ENCODE peak calls at places on chromosome 7, in seven cellular contexts. X is fibroblast of lung, D is thoracic aorta, V is mammary epithelial cell, P is testis, H is astrocyte, A is HL-60. Z is an unnamed sample.

GRCh38 chr7:41110186-41110585 is 592.7 kb downstream of the INHBA start:
- DNase-seq in X (no peak), D (no peak), V (peak; percentile 99), P (no peak), H (peak; percentile 64), A (no peak), Z (peak; percentile 82)

GRCh38 chr7:73448609-73449008 is 15.0 kb downstream of the FZD9 start:
- DNase-seq in X (peak; percentile 31), D (no peak), V (no peak), P (no peak), H (no peak), A (no peak), Z (no peak)

GRCh38 chr7:134792968-134793367 is 13.5 kb downstream of the CALD1 start:
- DNase-seq in X (no peak), D (no peak), V (no peak), P (no peak), H (peak; percentile 70), A (no peak), Z (no peak)

GRCh38 chr7:134750083-134751062 is 29.1 kb upstream of the CALD1 start:
- DNase-seq in X (peak; percentile 49), D (no peak), V (peak; percentile 20), P (peak; percentile 78), H (no peak), A (peak; percentile 53), Z (no peak)

GRCh38 chr7:123460616-123461015 is 73.8 kb downstream of the IQUB start:
- DNase-seq in X (peak; percentile 81), D (no peak), V (peak; percentile 71), P (no peak), H (peak; percentile 91), A (no peak), Z (no peak)

GRCh38 chr7:87345962-87346371 is 503 bp downstream of the CROT start:
- DNase-seq in X (no peak), D (no peak), V (peak; percentile 41), P (no peak), H (peak; percentile 14), A (no peak), Z (no peak)

GRCh38 chr7:82172896-82173295 is 270.7 kb downstream of the CACNA2D1 start:
- DNase-seq in X (peak; percentile 18), D (no peak), V (no peak), P (no peak), H (no peak), A (no peak), Z (no peak)

GRCh38 chr7:68888971-68889385 is 709.3 kb upstream of the AUTS2 start:
- DNase-seq in X (no peak), D (no peak), V (no peak), P (no peak), H (no peak), A (no peak), Z (no peak)

GRCh38 chr7:84291756-84292155 is 97.2 kb upstream of the SEMA3A start:
- DNase-seq in X (no peak), D (no peak), V (no peak), P (no peak), H (no peak), A (no peak), Z (no peak)

GRCh38 chr7:33726582-33726981 is 178.8 kb upstream of the BMPER start:
- DNase-seq in X (no peak), D (no peak), V (no peak), P (no peak), H (no peak), A (no peak), Z (no peak)

GRCh38 chr7:67438174-67438837 is 441.7 kb downstream of the TYW1 start:
- DNase-seq in X (no peak), D (no peak), V (no peak), P (peak; percentile 35), H (no peak), A (no peak), Z (no peak)

GRCh38 chr7:129907122-129907741 is 45.5 kb downstream of the UBE2H start:
- DNase-seq in X (no peak), D (no peak), V (no peak), P (no peak), H (no peak), A (no peak), Z (no peak)

GRCh38 chr7:129908181-129908580 is 44.6 kb downstream of the UBE2H start:
- DNase-seq in X (no peak), D (no peak), V (peak; percentile 20), P (no peak), H (peak; percentile 79), A (no peak), Z (no peak)

GRCh38 chr7:129903935-129904334 is 48.8 kb downstream of the UBE2H start:
- DNase-seq in X (no peak), D (no peak), V (no peak), P (no peak), H (no peak), A (no peak), Z (no peak)

GRCh38 chr7:129909669-129910068 is 43.1 kb downstream of the UBE2H start:
- DNase-seq in X (no peak), D (no peak), V (no peak), P (no peak), H (no peak), A (no peak), Z (no peak)

DNA sequence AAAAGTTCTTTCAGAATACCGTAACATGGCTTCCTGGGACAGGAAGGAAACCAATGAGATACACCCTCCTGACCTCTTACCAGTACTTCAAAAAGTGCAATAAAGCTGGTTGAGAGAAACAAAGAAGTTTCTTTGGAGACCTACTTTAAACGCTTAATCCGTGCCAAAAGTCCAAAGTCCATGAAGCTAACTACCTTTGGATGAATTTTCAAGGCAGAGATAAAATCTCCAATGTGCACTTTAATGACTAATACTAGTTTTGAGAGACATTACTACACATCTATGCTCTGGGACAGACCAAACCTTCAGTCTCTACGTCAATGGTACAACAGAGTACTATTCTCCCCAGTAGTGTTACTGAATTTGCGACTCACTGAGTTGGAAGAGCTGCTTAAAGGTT is 46.1 kb downstream of the UBE2H start:
- DNase-seq in X (no peak), D (no peak), V (peak; percentile 60), P (no peak), H (peak; percentile 87), A (no peak), Z (no peak)
- H3K27ac ChIP-seq in X (no peak overlapping the region), D (no peak overlapping the region), V (no peak overlapping the region), P (no peak overlapping the region), H (no peak overlapping the region), A (no peak overlapping the region), Z (no peak overlapping the region)

GRCh38 chr7:12731214-12731656 is 43.8 kb downstream of the ARL4A start:
- DNase-seq in X (peak; percentile 62), D (no peak), V (peak; percentile 69), P (no peak), H (no peak), A (no peak), Z (peak; percentile 26)
- TF ChIP-seq CTCF in X (peak; percentile 30), D (no peak), V (peak; percentile 9), P (no peak), H (no peak), A (no peak), Z (peak; percentile 21)

GRCh38 chr7:124992881-124993562 is 63.4 kb upstream of the POT1 start:
- DNase-seq in X (peak; percentile 86), D (peak; percentile 6), V (peak; percentile 71), P (no peak), H (peak; percentile 95), A (no peak), Z (peak; percentile 46)
- H3K27ac ChIP-seq in X (no peak overlapping the region), D (peak overlapping the region; percentile 80), V (no peak overlapping the region), P (no peak overlapping the region), H (peak overlapping the region; percentile 82), A (no peak overlapping the region), Z (no peak overlapping the region)

DNA sequence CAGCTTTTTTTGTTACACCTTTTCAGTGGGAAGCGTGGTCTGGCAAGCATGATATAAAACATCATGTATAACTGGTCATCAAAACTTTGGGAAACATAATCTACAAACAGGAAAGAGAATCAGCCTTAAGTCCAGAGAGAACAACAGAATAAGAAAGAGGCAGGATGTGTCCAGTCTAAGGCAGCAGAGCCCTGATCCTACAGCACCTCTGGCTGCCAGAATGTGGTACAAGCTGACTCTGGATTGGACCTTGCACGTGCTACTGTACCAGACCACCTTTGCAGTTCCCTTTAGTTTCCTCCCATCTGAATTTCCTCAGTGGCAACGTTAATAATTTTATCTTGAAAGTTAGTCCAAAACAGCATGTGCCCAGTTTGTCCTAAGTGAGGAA is 824.6 kb upstream of the IGFBP3 start:
- DNase-seq in X (peak; percentile 36), D (no peak), V (no peak), P (no peak), H (no peak), A (no peak), Z (no peak)
- TF ChIP-seq CTCF in X (peak; percentile 39), D (no peak), V (no peak), P (no peak), H (no peak), A (no peak), Z (no peak)

GRCh38 chr7:26305869-26306665 is 14.4 kb downstream of the SNX10 start:
- DNase-seq in X (no peak), D (no peak), V (no peak), P (no peak), H (no peak), A (no peak), Z (no peak)
- H3K27ac ChIP-seq in X (no peak overlapping the region), D (no peak overlapping the region), V (no peak overlapping the region), P (no peak overlapping the region), H (no peak overlapping the region), A (peak overlapping the region; percentile 80), Z (no peak overlapping the region)

GRCh38 chr7:30395676-30396075 is 82.9 kb downstream of the NOD1 start:
- DNase-seq in X (no peak), D (no peak), V (no peak), P (no peak), H (no peak), A (no peak), Z (no peak)

GRCh38 chr7:30391806-30392205 is 86.8 kb downstream of the NOD1 start:
- DNase-seq in X (no peak), D (no peak), V (no peak), P (no peak), H (no peak), A (no peak), Z (no peak)

GRCh38 chr7:30390872-30391646 is 87.5 kb downstream of the NOD1 start:
- DNase-seq in X (no peak), D (no peak), V (no peak), P (no peak), H (no peak), A (no peak), Z (no peak)

DNA sequence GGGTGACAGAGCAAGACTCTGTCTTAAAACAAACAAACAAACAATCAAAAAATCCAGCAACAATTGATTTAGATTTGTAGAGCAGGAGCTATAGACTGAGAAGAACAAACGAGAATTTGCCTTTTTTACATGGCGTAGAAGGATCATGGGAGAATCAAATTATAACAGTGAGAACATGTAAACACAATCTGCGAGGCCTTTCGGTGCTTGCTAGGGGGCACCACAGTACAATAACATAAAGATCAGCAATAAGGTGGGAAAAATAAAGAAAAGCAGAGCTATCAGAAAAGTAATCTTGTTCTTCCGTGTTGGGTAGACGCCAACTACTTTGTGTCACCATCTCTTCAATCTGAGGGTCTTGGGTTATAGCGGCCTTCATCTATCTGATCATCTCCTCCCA is 82.2 kb downstream of the NOD1 start:
- DNase-seq in X (peak; percentile 28), D (no peak), V (no peak), P (no peak), H (no peak), A (peak; percentile 19), Z (no peak)
- TF ChIP-seq CTCF in X (peak; percentile 32), D (no peak), V (no peak), P (no peak), H (no peak), A (no peak), Z (no peak)

Z was measured in RWPE1.